ENCODE peak calls at places on chromosomes 12 and 14, in eight cellular contexts. One of them, this sample, is unnamed.

GRCh38 chr14:34684578-34684977 is 29.8 kb downstream of the CFL2 start:
- DNase-seq in WTC11: no peak
- DNase-seq in activated CD4-positive, alpha-beta T cell treated with anti-CD3 and anti-CD28 coated beads, Interleukin-2, amount 50 U/mL, for 1 hour: no peak
- DNase-seq in K562: no peak
- DNase-seq in fibroblast of lung: peak
- DNase-seq in B cell: no peak
- DNase-seq in RKO: no peak
- DNase-seq in Right ventricle myocardium superior: no peak
- DNase-seq in this sample: no peak

GRCh38 chr14:61950340-61950739 is 188.1 kb downstream of the SNAPC1 start:
- DNase-seq in K562: no peak
- DNase-seq in WTC11: no peak
- DNase-seq in fibroblast of lung: no peak
- DNase-seq in activated CD4-positive, alpha-beta T cell treated with anti-CD3 and anti-CD28 coated beads, Interleukin-2, amount 50 U/mL, for 1 hour: no peak
- DNase-seq in B cell: no peak
- DNase-seq in RKO: no peak
- DNase-seq in Right ventricle myocardium superior: no peak
- DNase-seq in this sample: no peak

GRCh38 chr14:21825147-21825743 is 151.6 kb upstream of the OR4E1 start:
- DNase-seq in Right ventricle myocardium superior: no peak
- DNase-seq in activated CD4-positive, alpha-beta T cell treated with anti-CD3 and anti-CD28 coated beads, Interleukin-2, amount 50 U/mL, for 1 hour: peak
- DNase-seq in RKO: peak
- DNase-seq in K562: peak
- DNase-seq in fibroblast of lung: no peak
- DNase-seq in WTC11: peak
- DNase-seq in B cell: peak
- DNase-seq in this sample: peak

GRCh38 chr12:10716704-10717315 is 6.3 kb downstream of the YBX3 start:
- DNase-seq in activated CD4-positive, alpha-beta T cell treated with anti-CD3 and anti-CD28 coated beads, Interleukin-2, amount 50 U/mL, for 1 hour: no peak
- DNase-seq in Right ventricle myocardium superior: peak
- DNase-seq in WTC11: peak
- DNase-seq in K562: no peak
- DNase-seq in B cell: no peak
- DNase-seq in RKO: peak
- DNase-seq in fibroblast of lung: peak
- DNase-seq in this sample: peak

GRCh38 chr12:68530965-68531364 is 79.7 kb upstream of the RAP1B start:
- DNase-seq in activated CD4-positive, alpha-beta T cell treated with anti-CD3 and anti-CD28 coated beads, Interleukin-2, amount 50 U/mL, for 1 hour: no peak
- DNase-seq in B cell: no peak
- DNase-seq in Right ventricle myocardium superior: no peak
- DNase-seq in WTC11: no peak
- DNase-seq in K562: no peak
- DNase-seq in fibroblast of lung: peak
- DNase-seq in RKO: no peak
- DNase-seq in this sample: no peak

GRCh38 chr12:79674629-79675028 is 16.1 kb downstream of the PAWR start:
- DNase-seq in B cell: no peak
- DNase-seq in Right ventricle myocardium superior: no peak
- DNase-seq in fibroblast of lung: peak
- DNase-seq in RKO: peak
- DNase-seq in WTC11: no peak
- DNase-seq in activated CD4-positive, alpha-beta T cell treated with anti-CD3 and anti-CD28 coated beads, Interleukin-2, amount 50 U/mL, for 1 hour: no peak
- DNase-seq in K562: no peak
- DNase-seq in this sample: no peak

GRCh38 chr12:54404061-54405004 is 14.7 kb downstream of the ITGA5 start:
- DNase-seq in activated CD4-positive, alpha-beta T cell treated with anti-CD3 and anti-CD28 coated beads, Interleukin-2, amount 50 U/mL, for 1 hour: peak
- DNase-seq in K562: peak
- DNase-seq in Right ventricle myocardium superior: peak
- DNase-seq in fibroblast of lung: peak
- DNase-seq in B cell: peak
- DNase-seq in WTC11: peak
- DNase-seq in RKO: peak
- DNase-seq in this sample: peak

GRCh38 chr14:68945585-68946289 is 33.4 kb downstream of the ACTN1 start:
- DNase-seq in B cell: no peak
- DNase-seq in fibroblast of lung: no peak
- DNase-seq in WTC11: no peak
- DNase-seq in Right ventricle myocardium superior: no peak
- DNase-seq in K562: peak
- DNase-seq in activated CD4-positive, alpha-beta T cell treated with anti-CD3 and anti-CD28 coated beads, Interleukin-2, amount 50 U/mL, for 1 hour: no peak
- DNase-seq in RKO: no peak
- DNase-seq in this sample: no peak

GRCh38 chr12:9848899-9849298 is 20.3 kb downstream of the CLEC2B start:
- DNase-seq in Right ventricle myocardium superior: no peak
- DNase-seq in fibroblast of lung: no peak
- DNase-seq in K562: no peak
- DNase-seq in B cell: no peak
- DNase-seq in RKO: no peak
- DNase-seq in WTC11: no peak
- DNase-seq in activated CD4-positive, alpha-beta T cell treated with anti-CD3 and anti-CD28 coated beads, Interleukin-2, amount 50 U/mL, for 1 hour: no peak
- DNase-seq in this sample: no peak